ENCODE peak calls at places on chromosome 4, in six cellular contexts. M is neural progenitor cell, H is bronchial epithelial cell, P is OCI-LY7, U is breast epithelium, Z is astrocyte of the spinal cord. J is an unnamed sample.

GRCh38 chr4:91984466-91984865 is 319.3 kb upstream of the GRID2 start:
- DNase-seq in P (no peak), U (no peak), H (no peak), Z (no peak), M (no peak), J (no peak)

GRCh38 chr4:77031544-77031943 is 44.2 kb downstream of the CCNI start:
- DNase-seq in P (no peak), M (no peak), Z (no peak), U (no peak), H (no peak), J (no peak)

GRCh38 chr4:55214172-55214571 is 88.8 kb upstream of the KDR start:
- DNase-seq in U (no peak), P (peak), Z (no peak), H (peak), M (no peak), J (no peak)

GRCh38 chr4:134935320-134935719 is 733.7 kb upstream of the PABPC4L start:
- DNase-seq in Z (no peak), M (peak), H (peak), P (peak), U (no peak), J (no peak)

GRCh38 chr4:142267101-142267500 is 579.0 kb downstream of the INPP4B start:
- DNase-seq in Z (no peak), P (no peak), U (no peak), H (no peak), M (no peak), J (no peak)

GRCh38 chr4:17823871-17824669 is 13.3 kb downstream of the NCAPG start:
- DNase-seq in Z (peak), M (no peak), U (no peak), H (no peak), P (no peak), J (no peak)

GRCh38 chr4:180057891-180058643 is 2185.1 kb upstream of the TENM3 start:
- DNase-seq in Z (peak), U (no peak), M (peak), H (no peak), P (no peak), J (peak)

GRCh38 chr4:98181815-98182214 is 38.5 kb upstream of the STPG2 start:
- DNase-seq in P (no peak), M (no peak), Z (peak), U (no peak), H (peak), J (no peak)

GRCh38 chr4:168825975-168826374 is 184.1 kb downstream of the CBR4 start:
- DNase-seq in Z (no peak), M (no peak), H (no peak), U (no peak), P (no peak), J (peak)

GRCh38 chr4:183173580-183174526 is 74.8 kb downstream of the WWC2 start:
- DNase-seq in H (no peak), P (no peak), Z (peak), M (peak), U (no peak), J (peak)
- H3K4me3 ChIP-seq in H (no peak), P (no peak), Z (peak), M (no peak), U (no peak), J (no peak)

DNA sequence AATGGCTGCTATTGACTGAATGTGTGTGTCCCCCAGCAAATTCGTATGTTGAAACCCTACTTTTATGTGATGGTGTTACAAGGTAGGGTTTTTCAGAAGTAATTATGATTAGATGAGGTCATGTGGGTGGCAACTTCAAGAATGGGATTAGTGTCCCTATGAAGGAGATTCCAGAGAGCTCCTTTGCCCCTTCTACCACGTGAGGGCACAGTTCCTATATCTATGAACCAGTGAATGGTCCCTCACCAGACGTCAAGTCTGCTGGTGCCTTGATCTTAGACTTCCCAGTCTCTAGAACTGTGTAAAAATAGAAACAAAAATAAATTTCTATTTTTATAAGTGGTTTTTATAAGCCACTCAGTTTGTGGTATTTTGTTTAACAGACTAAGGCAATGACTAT is 1137.6 kb upstream of the IGFBP7 start:
- DNase-seq in U (no peak), H (no peak), P (peak), Z (no peak), M (peak), J (no peak)
- TF ChIP-seq CTCF in U (no peak), H (no peak), P (peak), Z (no peak), M (peak), J (no peak)

GRCh38 chr4:4761128-4761991 is 98.1 kb upstream of the MSX1 start:
- DNase-seq in M (peak), Z (no peak), P (peak), U (no peak), H (no peak), J (peak)
- H3K4me3 ChIP-seq in M (no peak), Z (no peak), P (no peak), U (no peak), H (no peak), J (no peak)

DNA sequence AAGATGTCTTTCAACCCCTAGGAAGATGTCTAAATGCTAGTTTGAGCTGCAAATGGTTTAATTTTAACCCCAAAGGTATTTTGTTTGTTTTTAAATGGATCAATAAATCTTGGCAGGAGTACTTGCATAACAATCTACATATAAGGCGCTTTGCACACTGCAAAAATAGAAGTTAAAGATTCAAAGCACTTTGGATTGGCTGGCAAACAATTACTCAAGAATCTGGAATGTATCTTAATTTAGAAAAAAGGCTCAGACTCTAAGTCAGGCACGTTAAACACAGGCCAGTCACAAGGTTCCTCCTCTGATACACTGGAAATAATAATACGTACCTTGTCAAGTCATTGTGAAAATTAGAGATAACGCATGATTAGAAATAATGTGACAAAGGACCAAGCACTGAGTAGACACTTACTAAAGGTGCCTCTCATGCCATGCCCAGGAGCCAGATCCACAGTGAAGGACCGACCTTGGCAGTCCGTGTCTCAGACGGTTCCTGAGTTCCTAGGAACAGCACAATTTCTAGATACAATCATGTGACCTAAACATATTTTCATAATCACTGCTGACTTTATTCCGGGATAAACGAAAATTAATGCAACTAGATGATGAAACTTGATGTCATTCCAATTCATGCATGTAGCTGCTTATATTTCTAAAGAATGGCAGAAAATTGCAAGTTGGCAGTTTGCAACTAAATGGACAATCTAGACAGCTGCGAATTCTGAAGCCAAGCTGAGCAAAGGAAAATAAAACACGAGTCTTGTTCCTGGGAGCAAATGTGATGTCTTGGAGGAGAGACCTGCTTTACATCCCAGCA is 49.6 kb downstream of the PROM1 start:
- DNase-seq in M (no peak), Z (no peak), P (no peak), H (peak), U (no peak), J (no peak)
- TF ChIP-seq CTCF in M (no peak), Z (no peak), P (no peak), H (no peak), U (no peak), J (no peak)

GRCh38 chr4:127239902-127240575 is 392.7 kb upstream of the INTU start:
- DNase-seq in M (no peak), Z (no peak), H (no peak), U (no peak), P (no peak), J (peak)
- H3K4me3 ChIP-seq in M (no peak), Z (no peak), H (no peak), U (no peak), P (no peak), J (no peak)

GRCh38 chr4:3318561-3319021 is 25.8 kb downstream of the RGS12 start:
- DNase-seq in H (no peak), Z (no peak), U (peak), M (peak), P (no peak), J (no peak)
- TF ChIP-seq CTCF in H (peak), Z (peak), U (no peak), M (peak), P (no peak), J (no peak)

GRCh38 chr4:477686-478085 is 21.3 kb downstream of the ZNF721 start:
- DNase-seq in Z (no peak), M (no peak), P (no peak), H (no peak), U (no peak), J (no peak)
- H3K4me3 ChIP-seq in Z (no peak), M (no peak), P (no peak), H (no peak), U (no peak), J (no peak)

GRCh38 chr4:22515145-22515887 is 550 bp downstream of the ADGRA3 start:
- DNase-seq in H (peak), P (no peak), Z (peak), U (no peak), M (peak), J (peak)
- TF ChIP-seq CTCF in H (peak), P (no peak), Z (peak), U (no peak), M (no peak), J (no peak)